ENCODE peak calls at places on chromosome 14, in seven cellular contexts. One of them, this sample, is unnamed.
A peak's percentile ranks its signal among the peaks of the same experiment; 100 is the strongest.

GRCh38 chr14:34018564-34019244 is 67.8 kb upstream of the EGLN3 start:
- DNase-seq in brain microvascular endothelial cell: no peak
- DNase-seq in upper lobe of right lung: no peak
- DNase-seq in HCT116: no peak
- DNase-seq in AG10803: no peak
- DNase-seq in cardiac fibroblast: peak; percentile 24
- DNase-seq in HFFc6: no peak
- DNase-seq in this sample: peak; percentile 23

GRCh38 chr14:92532490-92533163 is 19.0 kb downstream of the RIN3 start:
- DNase-seq in upper lobe of right lung: peak; percentile 49
- DNase-seq in brain microvascular endothelial cell: no peak
- DNase-seq in AG10803: no peak
- DNase-seq in HCT116: no peak
- DNase-seq in HFFc6: no peak
- DNase-seq in cardiac fibroblast: no peak
- DNase-seq in this sample: no peak

GRCh38 chr14:38107216-38107631 is 100.5 kb upstream of the SSTR1 start:
- DNase-seq in AG10803: no peak
- DNase-seq in HFFc6: no peak
- DNase-seq in brain microvascular endothelial cell: no peak
- DNase-seq in HCT116: no peak
- DNase-seq in upper lobe of right lung: no peak
- DNase-seq in cardiac fibroblast: no peak
- DNase-seq in this sample: no peak

GRCh38 chr14:51996148-51996746 is 6.9 kb downstream of the RTRAF start:
- DNase-seq in cardiac fibroblast: peak; percentile 87
- DNase-seq in HCT116: no peak
- DNase-seq in upper lobe of right lung: no peak
- DNase-seq in HFFc6: peak; percentile 35
- DNase-seq in brain microvascular endothelial cell: peak; percentile 40
- DNase-seq in AG10803: peak; percentile 60
- DNase-seq in this sample: no peak

GRCh38 chr14:56474419-56475022 is 105.1 kb upstream of the TMEM260 start:
- DNase-seq in AG10803: peak; percentile 35
- DNase-seq in brain microvascular endothelial cell: no peak
- DNase-seq in HCT116: peak; percentile 23
- DNase-seq in cardiac fibroblast: peak; percentile 67
- DNase-seq in upper lobe of right lung: no peak
- DNase-seq in HFFc6: peak; percentile 41
- DNase-seq in this sample: peak; percentile 51

GRCh38 chr14:67186789-67187188 is 2.5 kb upstream of the GARIN2 start:
- DNase-seq in HFFc6: no peak
- DNase-seq in upper lobe of right lung: no peak
- DNase-seq in cardiac fibroblast: no peak
- DNase-seq in HCT116: peak; percentile 6
- DNase-seq in AG10803: no peak
- DNase-seq in brain microvascular endothelial cell: no peak
- DNase-seq in this sample: no peak

GRCh38 chr14:64080452-64080851 is 213.7 kb downstream of the ESR2 start:
- DNase-seq in HFFc6: no peak
- DNase-seq in upper lobe of right lung: no peak
- DNase-seq in brain microvascular endothelial cell: no peak
- DNase-seq in HCT116: no peak
- DNase-seq in AG10803: no peak
- DNase-seq in cardiac fibroblast: no peak
- DNase-seq in this sample: no peak

GRCh38 chr14:68285421-68286179 is 466.0 kb downstream of the RAD51B start:
- DNase-seq in HCT116: no peak
- DNase-seq in AG10803: peak; percentile 73
- DNase-seq in brain microvascular endothelial cell: no peak
- DNase-seq in upper lobe of right lung: no peak
- DNase-seq in cardiac fibroblast: no peak
- DNase-seq in HFFc6: no peak
- DNase-seq in this sample: no peak

GRCh38 chr14:93195316-93195999 is 10.3 kb downstream of the LYSET start:
- DNase-seq in upper lobe of right lung: no peak
- DNase-seq in HCT116: no peak
- DNase-seq in cardiac fibroblast: no peak
- DNase-seq in brain microvascular endothelial cell: no peak
- DNase-seq in HFFc6: no peak
- DNase-seq in AG10803: no peak
- DNase-seq in this sample: no peak

GRCh38 chr14:65287264-65288131 is 125.0 kb upstream of the FUT8 start:
- DNase-seq in brain microvascular endothelial cell: no peak
- DNase-seq in cardiac fibroblast: no peak
- DNase-seq in HFFc6: no peak
- DNase-seq in AG10803: no peak
- DNase-seq in upper lobe of right lung: no peak
- DNase-seq in HCT116: no peak
- DNase-seq in this sample: peak; percentile 73

GRCh38 chr14:72045271-72045670 is 113.0 kb downstream of the RGS6 start:
- DNase-seq in upper lobe of right lung: no peak
- DNase-seq in cardiac fibroblast: no peak
- DNase-seq in HCT116: no peak
- DNase-seq in HFFc6: no peak
- DNase-seq in AG10803: no peak
- DNase-seq in brain microvascular endothelial cell: no peak
- DNase-seq in this sample: no peak

GRCh38 chr14:96790715-96791114 is 6.5 kb upstream of the VRK1 start:
- DNase-seq in AG10803: no peak
- DNase-seq in HFFc6: no peak
- DNase-seq in upper lobe of right lung: no peak
- DNase-seq in brain microvascular endothelial cell: no peak
- DNase-seq in HCT116: no peak
- DNase-seq in cardiac fibroblast: no peak
- DNase-seq in this sample: no peak

GRCh38 chr14:58078068-58078467 is 73.9 kb downstream of the ARMH4 start:
- DNase-seq in upper lobe of right lung: no peak
- DNase-seq in brain microvascular endothelial cell: peak; percentile 79
- DNase-seq in cardiac fibroblast: peak; percentile 72
- DNase-seq in HFFc6: peak; percentile 85
- DNase-seq in AG10803: peak; percentile 88
- DNase-seq in HCT116: no peak
- DNase-seq in this sample: no peak

GRCh38 chr14:94115068-94115591 is 4.6 kb downstream of the IFI27 start:
- DNase-seq in HFFc6: no peak
- DNase-seq in HCT116: no peak
- DNase-seq in cardiac fibroblast: no peak
- DNase-seq in AG10803: peak; percentile 24
- DNase-seq in brain microvascular endothelial cell: no peak
- DNase-seq in upper lobe of right lung: no peak
- DNase-seq in this sample: no peak

GRCh38 chr14:24938593-24938992 is 111.4 kb downstream of the STXBP6 start:
- DNase-seq in HFFc6: peak; percentile 33
- DNase-seq in brain microvascular endothelial cell: no peak
- DNase-seq in upper lobe of right lung: no peak
- DNase-seq in cardiac fibroblast: no peak
- DNase-seq in HCT116: no peak
- DNase-seq in AG10803: peak; percentile 7
- DNase-seq in this sample: no peak

GRCh38 chr14:100070310-100070709 is 5.1 kb downstream of the EVL start:
- DNase-seq in AG10803: no peak
- DNase-seq in brain microvascular endothelial cell: no peak
- DNase-seq in HFFc6: no peak
- DNase-seq in HCT116: no peak
- DNase-seq in cardiac fibroblast: no peak
- DNase-seq in upper lobe of right lung: no peak
- DNase-seq in this sample: no peak

GRCh38 chr14:88233915-88234314 is 89.2 kb downstream of the KCNK10 start:
- DNase-seq in upper lobe of right lung: no peak
- DNase-seq in HFFc6: no peak
- DNase-seq in cardiac fibroblast: peak; percentile 14
- DNase-seq in HCT116: peak; percentile 24
- DNase-seq in AG10803: no peak
- DNase-seq in brain microvascular endothelial cell: no peak
- DNase-seq in this sample: no peak

GRCh38 chr14:84961637-84962036 is 568.3 kb upstream of the FLRT2 start:
- DNase-seq in HCT116: no peak
- DNase-seq in HFFc6: no peak
- DNase-seq in upper lobe of right lung: no peak
- DNase-seq in brain microvascular endothelial cell: no peak
- DNase-seq in cardiac fibroblast: no peak
- DNase-seq in AG10803: peak; percentile 0
- DNase-seq in this sample: no peak

GRCh38 chr14:32497233-32497632 is 168.1 kb downstream of the AKAP6 start:
- DNase-seq in AG10803: peak; percentile 39
- DNase-seq in upper lobe of right lung: no peak
- DNase-seq in brain microvascular endothelial cell: no peak
- DNase-seq in HCT116: no peak
- DNase-seq in cardiac fibroblast: no peak
- DNase-seq in HFFc6: no peak
- DNase-seq in this sample: no peak

GRCh38 chr14:34826661-34827060 is 48.5 kb downstream of the BAZ1A start:
- DNase-seq in HFFc6: peak; percentile 30
- DNase-seq in AG10803: peak; percentile 38
- DNase-seq in HCT116: no peak
- DNase-seq in cardiac fibroblast: peak; percentile 59
- DNase-seq in upper lobe of right lung: no peak
- DNase-seq in brain microvascular endothelial cell: peak; percentile 23
- DNase-seq in this sample: no peak

GRCh38 chr14:99121027-99121875 is 150.7 kb downstream of the BCL11B start:
- DNase-seq in upper lobe of right lung: no peak
- DNase-seq in HFFc6: no peak
- DNase-seq in HCT116: no peak
- DNase-seq in cardiac fibroblast: no peak
- DNase-seq in AG10803: no peak
- DNase-seq in brain microvascular endothelial cell: no peak
- DNase-seq in this sample: no peak

GRCh38 chr14:69580009-69580577 is 5.4 kb upstream of the CCDC177 start:
- DNase-seq in upper lobe of right lung: no peak
- DNase-seq in HFFc6: peak; percentile 74
- DNase-seq in brain microvascular endothelial cell: peak; percentile 78
- DNase-seq in AG10803: peak; percentile 88
- DNase-seq in HCT116: peak; percentile 37
- DNase-seq in cardiac fibroblast: peak; percentile 99
- DNase-seq in this sample: no peak

GRCh38 chr14:66117600-66117999 is 368.6 kb upstream of the CCDC196 start:
- DNase-seq in cardiac fibroblast: peak; percentile 73
- DNase-seq in HFFc6: peak; percentile 24
- DNase-seq in HCT116: peak; percentile 31
- DNase-seq in AG10803: peak; percentile 62
- DNase-seq in upper lobe of right lung: no peak
- DNase-seq in brain microvascular endothelial cell: peak; percentile 47
- DNase-seq in this sample: no peak

GRCh38 chr14:94458558-94459200 is 6.1 kb upstream of the SERPINA11 start:
- DNase-seq in brain microvascular endothelial cell: no peak
- DNase-seq in HFFc6: no peak
- DNase-seq in upper lobe of right lung: no peak
- DNase-seq in cardiac fibroblast: peak; percentile 60
- DNase-seq in AG10803: no peak
- DNase-seq in HCT116: no peak
- DNase-seq in this sample: no peak

GRCh38 chr14:66359500-66359899 is 126.7 kb upstream of the CCDC196 start:
- DNase-seq in HFFc6: peak; percentile 22
- DNase-seq in HCT116: peak; percentile 64
- DNase-seq in upper lobe of right lung: no peak
- DNase-seq in cardiac fibroblast: peak; percentile 79
- DNase-seq in brain microvascular endothelial cell: no peak
- DNase-seq in AG10803: peak; percentile 75
- DNase-seq in this sample: peak; percentile 46

GRCh38 chr14:72666610-72667009 is 227.3 kb downstream of the DPF3 start:
- DNase-seq in AG10803: peak; percentile 77
- DNase-seq in cardiac fibroblast: peak; percentile 83
- DNase-seq in HFFc6: peak; percentile 85
- DNase-seq in HCT116: peak; percentile 35
- DNase-seq in upper lobe of right lung: no peak
- DNase-seq in brain microvascular endothelial cell: peak; percentile 71
- DNase-seq in this sample: no peak

GRCh38 chr14:69636051-69636639 is 24.7 kb downstream of the SUSD6 start:
- DNase-seq in HFFc6: no peak
- DNase-seq in cardiac fibroblast: no peak
- DNase-seq in brain microvascular endothelial cell: no peak
- DNase-seq in HCT116: no peak
- DNase-seq in upper lobe of right lung: no peak
- DNase-seq in AG10803: no peak
- DNase-seq in this sample: no peak

GRCh38 chr14:104591506-104592291 is 12.1 kb downstream of the C14orf180 start:
- DNase-seq in HFFc6: no peak
- DNase-seq in AG10803: no peak
- DNase-seq in upper lobe of right lung: no peak
- DNase-seq in brain microvascular endothelial cell: no peak
- DNase-seq in HCT116: no peak
- DNase-seq in cardiac fibroblast: no peak
- DNase-seq in this sample: no peak
- TF ChIP-seq CTCF in HFFc6: no peak
- TF ChIP-seq CTCF in AG10803: no peak
- TF ChIP-seq CTCF in upper lobe of right lung: no peak
- TF ChIP-seq CTCF in brain microvascular endothelial cell: no peak
- TF ChIP-seq CTCF in HCT116: no peak
- TF ChIP-seq CTCF in cardiac fibroblast: no peak
- TF ChIP-seq CTCF in this sample: no peak

GRCh38 chr14:30681752-30682355 is 59.7 kb downstream of the SCFD1 start:
- DNase-seq in brain microvascular endothelial cell: peak; percentile 1
- DNase-seq in cardiac fibroblast: peak; percentile 48
- DNase-seq in HCT116: peak; percentile 27
- DNase-seq in upper lobe of right lung: no peak
- DNase-seq in HFFc6: no peak
- DNase-seq in AG10803: no peak
- DNase-seq in this sample: peak; percentile 22
- TF ChIP-seq CTCF in brain microvascular endothelial cell: peak; percentile 61
- TF ChIP-seq CTCF in cardiac fibroblast: peak; percentile 54
- TF ChIP-seq CTCF in HCT116: peak; percentile 64
- TF ChIP-seq CTCF in upper lobe of right lung: peak; percentile 40
- TF ChIP-seq CTCF in HFFc6: peak; percentile 76
- TF ChIP-seq CTCF in AG10803: peak; percentile 43
- TF ChIP-seq CTCF in this sample: peak; percentile 13

DNA sequence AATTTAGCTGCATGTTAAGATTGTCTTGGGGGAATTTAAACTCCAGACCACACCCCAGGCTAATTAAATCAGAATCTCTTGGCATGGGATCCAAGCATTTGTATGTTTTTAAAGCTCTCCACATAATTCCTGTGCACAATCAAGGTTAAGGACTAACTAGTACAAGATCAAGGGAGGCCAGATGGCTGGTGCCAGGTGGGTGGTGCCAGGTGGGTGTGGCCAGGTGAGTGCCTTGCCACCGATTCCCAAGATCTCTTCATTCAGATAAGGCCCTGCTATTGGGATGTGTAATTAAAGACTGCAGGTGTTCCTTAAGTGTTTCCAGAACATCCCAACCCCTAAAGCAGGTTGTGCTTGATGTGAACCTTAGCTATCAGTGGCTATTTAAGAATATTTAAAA is 75.1 kb downstream of the NRXN3 start:
- DNase-seq in AG10803: no peak
- DNase-seq in brain microvascular endothelial cell: no peak
- DNase-seq in cardiac fibroblast: no peak
- DNase-seq in HCT116: no peak
- DNase-seq in upper lobe of right lung: peak; percentile 70
- DNase-seq in HFFc6: no peak
- DNase-seq in this sample: no peak
- TF ChIP-seq CTCF in AG10803: no peak
- TF ChIP-seq CTCF in brain microvascular endothelial cell: no peak
- TF ChIP-seq CTCF in cardiac fibroblast: no peak
- TF ChIP-seq CTCF in HCT116: no peak
- TF ChIP-seq CTCF in upper lobe of right lung: no peak
- TF ChIP-seq CTCF in HFFc6: no peak
- TF ChIP-seq CTCF in this sample: no peak

GRCh38 chr14:102711207-102711606 is 66.0 kb upstream of the TRAF3 start:
- DNase-seq in AG10803: no peak
- DNase-seq in brain microvascular endothelial cell: no peak
- DNase-seq in HCT116: no peak
- DNase-seq in HFFc6: no peak
- DNase-seq in upper lobe of right lung: no peak
- DNase-seq in cardiac fibroblast: no peak
- DNase-seq in this sample: no peak
- TF ChIP-seq CTCF in AG10803: no peak
- TF ChIP-seq CTCF in brain microvascular endothelial cell: peak; percentile 19
- TF ChIP-seq CTCF in HCT116: no peak
- TF ChIP-seq CTCF in HFFc6: no peak
- TF ChIP-seq CTCF in upper lobe of right lung: no peak
- TF ChIP-seq CTCF in cardiac fibroblast: no peak
- TF ChIP-seq CTCF in this sample: no peak